ENCODE peak calls at places on chromosome 12, in seven cellular contexts. One of them, this sample, is unnamed.

GRCh38 chr12:78155546-78155945 is 324.9 kb downstream of the NAV3 start:
- DNase-seq in cardiac fibroblast: no peak
- DNase-seq in stimulated activated CD4-positive, alpha-beta T cell treated with anti-CD3 and anti-CD28 coated beads, Interleukin-2, amount 100 ng/mL, for 24 hours: no peak
- DNase-seq in neural progenitor cell: no peak
- DNase-seq in NCI-H1105: no peak
- DNase-seq in NCI-H146: no peak
- DNase-seq in SHP77 treated with DMSO at 0.1 percent for 48 hours: no peak
- DNase-seq in this sample: no peak

GRCh38 chr12:4164591-4165558 is 108.7 kb upstream of the CCND2 start:
- DNase-seq in cardiac fibroblast: peak
- DNase-seq in stimulated activated CD4-positive, alpha-beta T cell treated with anti-CD3 and anti-CD28 coated beads, Interleukin-2, amount 100 ng/mL, for 24 hours: peak
- DNase-seq in neural progenitor cell: peak
- DNase-seq in NCI-H1105: no peak
- DNase-seq in NCI-H146: no peak
- DNase-seq in SHP77 treated with DMSO at 0.1 percent for 48 hours: no peak
- DNase-seq in this sample: no peak

GRCh38 chr12:83465632-83466031 is 778.9 kb downstream of the TMTC2 start:
- DNase-seq in cardiac fibroblast: no peak
- DNase-seq in stimulated activated CD4-positive, alpha-beta T cell treated with anti-CD3 and anti-CD28 coated beads, Interleukin-2, amount 100 ng/mL, for 24 hours: no peak
- DNase-seq in neural progenitor cell: peak
- DNase-seq in NCI-H1105: no peak
- DNase-seq in NCI-H146: no peak
- DNase-seq in SHP77 treated with DMSO at 0.1 percent for 48 hours: no peak
- DNase-seq in this sample: no peak

GRCh38 chr12:51217133-51217967 is 512 bp downstream of the POU6F1 start:
- DNase-seq in cardiac fibroblast: no peak
- DNase-seq in stimulated activated CD4-positive, alpha-beta T cell treated with anti-CD3 and anti-CD28 coated beads, Interleukin-2, amount 100 ng/mL, for 24 hours: peak
- DNase-seq in neural progenitor cell: peak
- DNase-seq in NCI-H1105: no peak
- DNase-seq in NCI-H146: peak
- DNase-seq in SHP77 treated with DMSO at 0.1 percent for 48 hours: no peak
- DNase-seq in this sample: peak

GRCh38 chr12:18690653-18691052 is 47.2 kb downstream of the PLCZ1 start:
- DNase-seq in cardiac fibroblast: peak
- DNase-seq in stimulated activated CD4-positive, alpha-beta T cell treated with anti-CD3 and anti-CD28 coated beads, Interleukin-2, amount 100 ng/mL, for 24 hours: no peak
- DNase-seq in neural progenitor cell: no peak
- DNase-seq in NCI-H1105: no peak
- DNase-seq in NCI-H146: no peak
- DNase-seq in SHP77 treated with DMSO at 0.1 percent for 48 hours: no peak
- DNase-seq in this sample: no peak

GRCh38 chr12:45918818-45919217 is 71.6 kb downstream of the SCAF11 start:
- DNase-seq in cardiac fibroblast: peak
- DNase-seq in stimulated activated CD4-positive, alpha-beta T cell treated with anti-CD3 and anti-CD28 coated beads, Interleukin-2, amount 100 ng/mL, for 24 hours: no peak
- DNase-seq in neural progenitor cell: no peak
- DNase-seq in NCI-H1105: no peak
- DNase-seq in NCI-H146: no peak
- DNase-seq in SHP77 treated with DMSO at 0.1 percent for 48 hours: no peak
- DNase-seq in this sample: no peak

GRCh38 chr12:125220404-125221273 is 155.4 kb downstream of the AACS start:
- DNase-seq in cardiac fibroblast: peak
- DNase-seq in stimulated activated CD4-positive, alpha-beta T cell treated with anti-CD3 and anti-CD28 coated beads, Interleukin-2, amount 100 ng/mL, for 24 hours: no peak
- DNase-seq in neural progenitor cell: no peak
- DNase-seq in NCI-H1105: peak
- DNase-seq in NCI-H146: peak
- DNase-seq in SHP77 treated with DMSO at 0.1 percent for 48 hours: no peak
- DNase-seq in this sample: peak

GRCh38 chr12:75750950-75751349 is 239.5 kb upstream of the KRR1 start:
- DNase-seq in cardiac fibroblast: peak
- DNase-seq in stimulated activated CD4-positive, alpha-beta T cell treated with anti-CD3 and anti-CD28 coated beads, Interleukin-2, amount 100 ng/mL, for 24 hours: no peak
- DNase-seq in neural progenitor cell: no peak
- DNase-seq in NCI-H1105: no peak
- DNase-seq in NCI-H146: no peak
- DNase-seq in SHP77 treated with DMSO at 0.1 percent for 48 hours: no peak
- DNase-seq in this sample: no peak

GRCh38 chr12:99334737-99335136 is 312.8 kb upstream of the GARIN6 start:
- DNase-seq in cardiac fibroblast: no peak
- DNase-seq in stimulated activated CD4-positive, alpha-beta T cell treated with anti-CD3 and anti-CD28 coated beads, Interleukin-2, amount 100 ng/mL, for 24 hours: no peak
- DNase-seq in neural progenitor cell: peak
- DNase-seq in NCI-H1105: peak
- DNase-seq in NCI-H146: no peak
- DNase-seq in SHP77 treated with DMSO at 0.1 percent for 48 hours: no peak
- DNase-seq in this sample: peak

GRCh38 chr12:113174461-113175384 is 10.6 kb downstream of the DDX54 start:
- DNase-seq in cardiac fibroblast: peak
- DNase-seq in stimulated activated CD4-positive, alpha-beta T cell treated with anti-CD3 and anti-CD28 coated beads, Interleukin-2, amount 100 ng/mL, for 24 hours: peak
- DNase-seq in neural progenitor cell: peak
- DNase-seq in NCI-H1105: peak
- DNase-seq in NCI-H146: peak
- DNase-seq in SHP77 treated with DMSO at 0.1 percent for 48 hours: no peak
- DNase-seq in this sample: no peak

GRCh38 chr12:123971770-123972447 is 722 bp downstream of the CCDC92 start:
- DNase-seq in cardiac fibroblast: no peak
- DNase-seq in stimulated activated CD4-positive, alpha-beta T cell treated with anti-CD3 and anti-CD28 coated beads, Interleukin-2, amount 100 ng/mL, for 24 hours: peak
- DNase-seq in neural progenitor cell: peak
- DNase-seq in NCI-H1105: no peak
- DNase-seq in NCI-H146: peak
- DNase-seq in SHP77 treated with DMSO at 0.1 percent for 48 hours: peak
- DNase-seq in this sample: peak

GRCh38 chr12:132154941-132155770 is 10.9 kb downstream of the NOC4L start:
- DNase-seq in cardiac fibroblast: no peak
- DNase-seq in stimulated activated CD4-positive, alpha-beta T cell treated with anti-CD3 and anti-CD28 coated beads, Interleukin-2, amount 100 ng/mL, for 24 hours: no peak
- DNase-seq in neural progenitor cell: peak
- DNase-seq in NCI-H1105: no peak
- DNase-seq in NCI-H146: no peak
- DNase-seq in SHP77 treated with DMSO at 0.1 percent for 48 hours: no peak
- DNase-seq in this sample: no peak

GRCh38 chr12:110141389-110141788 is 17.2 kb downstream of the IFT81 start:
- DNase-seq in cardiac fibroblast: peak
- DNase-seq in stimulated activated CD4-positive, alpha-beta T cell treated with anti-CD3 and anti-CD28 coated beads, Interleukin-2, amount 100 ng/mL, for 24 hours: no peak
- DNase-seq in neural progenitor cell: no peak
- DNase-seq in NCI-H1105: no peak
- DNase-seq in NCI-H146: no peak
- DNase-seq in SHP77 treated with DMSO at 0.1 percent for 48 hours: no peak
- DNase-seq in this sample: no peak

GRCh38 chr12:112928978-112929377 is 9.3 kb upstream of the OAS3 start:
- DNase-seq in cardiac fibroblast: no peak
- DNase-seq in stimulated activated CD4-positive, alpha-beta T cell treated with anti-CD3 and anti-CD28 coated beads, Interleukin-2, amount 100 ng/mL, for 24 hours: no peak
- DNase-seq in neural progenitor cell: no peak
- DNase-seq in NCI-H1105: no peak
- DNase-seq in NCI-H146: no peak
- DNase-seq in SHP77 treated with DMSO at 0.1 percent for 48 hours: no peak
- DNase-seq in this sample: no peak

GRCh38 chr12:64998327-64999156 is 122.6 kb downstream of the WIF1 start:
- DNase-seq in cardiac fibroblast: peak
- DNase-seq in stimulated activated CD4-positive, alpha-beta T cell treated with anti-CD3 and anti-CD28 coated beads, Interleukin-2, amount 100 ng/mL, for 24 hours: no peak
- DNase-seq in neural progenitor cell: no peak
- DNase-seq in NCI-H1105: no peak
- DNase-seq in NCI-H146: no peak
- DNase-seq in SHP77 treated with DMSO at 0.1 percent for 48 hours: no peak
- DNase-seq in this sample: no peak

GRCh38 chr12:47909839-47910465 is 5.2 kb upstream of the VDR start:
- DNase-seq in cardiac fibroblast: peak
- DNase-seq in stimulated activated CD4-positive, alpha-beta T cell treated with anti-CD3 and anti-CD28 coated beads, Interleukin-2, amount 100 ng/mL, for 24 hours: no peak
- DNase-seq in neural progenitor cell: no peak
- DNase-seq in NCI-H1105: no peak
- DNase-seq in NCI-H146: no peak
- DNase-seq in SHP77 treated with DMSO at 0.1 percent for 48 hours: no peak
- DNase-seq in this sample: no peak

GRCh38 chr12:13362260-13362841 is 165.8 kb downstream of the EMP1 start:
- DNase-seq in cardiac fibroblast: peak
- DNase-seq in stimulated activated CD4-positive, alpha-beta T cell treated with anti-CD3 and anti-CD28 coated beads, Interleukin-2, amount 100 ng/mL, for 24 hours: peak
- DNase-seq in neural progenitor cell: peak
- DNase-seq in NCI-H1105: peak
- DNase-seq in NCI-H146: peak
- DNase-seq in SHP77 treated with DMSO at 0.1 percent for 48 hours: peak
- DNase-seq in this sample: peak

GRCh38 chr12:6691473-6691872 is 2.3 kb upstream of the ZNF384 start:
- DNase-seq in cardiac fibroblast: peak
- DNase-seq in stimulated activated CD4-positive, alpha-beta T cell treated with anti-CD3 and anti-CD28 coated beads, Interleukin-2, amount 100 ng/mL, for 24 hours: no peak
- DNase-seq in neural progenitor cell: no peak
- DNase-seq in NCI-H1105: no peak
- DNase-seq in NCI-H146: no peak
- DNase-seq in SHP77 treated with DMSO at 0.1 percent for 48 hours: no peak
- DNase-seq in this sample: no peak

GRCh38 chr12:8687846-8688601 is 9.8 kb upstream of the RIMKLB start:
- DNase-seq in cardiac fibroblast: peak
- DNase-seq in stimulated activated CD4-positive, alpha-beta T cell treated with anti-CD3 and anti-CD28 coated beads, Interleukin-2, amount 100 ng/mL, for 24 hours: no peak
- DNase-seq in neural progenitor cell: peak
- DNase-seq in NCI-H1105: peak
- DNase-seq in NCI-H146: peak
- DNase-seq in SHP77 treated with DMSO at 0.1 percent for 48 hours: no peak
- DNase-seq in this sample: peak

GRCh38 chr12:107225626-107226025 is 132.3 kb upstream of the CRY1 start:
- DNase-seq in cardiac fibroblast: peak
- DNase-seq in stimulated activated CD4-positive, alpha-beta T cell treated with anti-CD3 and anti-CD28 coated beads, Interleukin-2, amount 100 ng/mL, for 24 hours: no peak
- DNase-seq in neural progenitor cell: peak
- DNase-seq in NCI-H1105: no peak
- DNase-seq in NCI-H146: no peak
- DNase-seq in SHP77 treated with DMSO at 0.1 percent for 48 hours: no peak
- DNase-seq in this sample: no peak

GRCh38 chr12:89105243-89105642 is 247.1 kb downstream of the DUSP6 start:
- DNase-seq in cardiac fibroblast: no peak
- DNase-seq in stimulated activated CD4-positive, alpha-beta T cell treated with anti-CD3 and anti-CD28 coated beads, Interleukin-2, amount 100 ng/mL, for 24 hours: no peak
- DNase-seq in neural progenitor cell: no peak
- DNase-seq in NCI-H1105: no peak
- DNase-seq in NCI-H146: no peak
- DNase-seq in SHP77 treated with DMSO at 0.1 percent for 48 hours: no peak
- DNase-seq in this sample: no peak

GRCh38 chr12:112261559-112261958 is 120.7 kb downstream of the HECTD4 start:
- DNase-seq in cardiac fibroblast: no peak
- DNase-seq in stimulated activated CD4-positive, alpha-beta T cell treated with anti-CD3 and anti-CD28 coated beads, Interleukin-2, amount 100 ng/mL, for 24 hours: no peak
- DNase-seq in neural progenitor cell: peak
- DNase-seq in NCI-H1105: no peak
- DNase-seq in NCI-H146: no peak
- DNase-seq in SHP77 treated with DMSO at 0.1 percent for 48 hours: no peak
- DNase-seq in this sample: no peak

This sample was measured in NCI-H1092 treated with DMSO at 0.1 percent for 48 hours.